ENCODE peak calls at places on chromosome 22, in four cellular contexts. E is activated T-helper 9 cell treated with anti-CD3 and anti-CD28 coated beads, Interleukin-2, amount 50 U/mL, for 16 hours; S is mesothelial cell of epicardium; Z is NCI-H1092. K is an unnamed sample.

GRCh38 chr22:50605349-50606074 is 4.9 kb downstream of the MAPK8IP2 start:
- DNase-seq in E (no peak), S (no peak), Z (no peak), K (no peak)

GRCh38 chr22:44667829-44668189 is 34.2 kb upstream of the PRR5 start:
- DNase-seq in E (peak), S (no peak), Z (no peak), K (no peak)

GRCh38 chr22:20312396-20313191 is 7.3 kb downstream of the DGCR6L start:
- DNase-seq in E (no peak), S (peak), Z (no peak), K (peak)

GRCh38 chr22:50737728-50738648 is at the start of gene ACR:
- DNase-seq in E (no peak), S (peak), Z (no peak), K (peak)

GRCh38 chr22:34296456-34296855 is 376.2 kb upstream of the LARGE1 start:
- DNase-seq in E (no peak), S (no peak), Z (no peak), K (no peak)

GRCh38 chr22:36182056-36182455 is 19.6 kb downstream of the APOL4 start:
- DNase-seq in E (no peak), S (no peak), Z (no peak), K (no peak)

GRCh38 chr22:26679003-26679629 is 21.7 kb downstream of the MIAT start:
- DNase-seq in E (peak), S (peak), Z (peak), K (no peak)

GRCh38 chr22:32473388-32473952 is 1.1 kb upstream of the FBXO7 start:
- DNase-seq in E (no peak), S (no peak), Z (peak), K (no peak)

GRCh38 chr22:30565341-30565740 is 9.1 kb downstream of the GAL3ST1 start:
- DNase-seq in E (no peak), S (no peak), Z (no peak), K (no peak)

GRCh38 chr22:31496735-31497146 is 405 bp downstream of the SFI1 start:
- DNase-seq in E (peak), S (no peak), Z (no peak), K (no peak)

GRCh38 chr22:20316217-20316843 is 3.5 kb downstream of the DGCR6L start:
- DNase-seq in E (no peak), S (peak), Z (no peak), K (peak)

GRCh38 chr22:50191041-50191740 is 5.5 kb downstream of the TRABD start:
- DNase-seq in E (peak), S (no peak), Z (no peak), K (no peak)

GRCh38 chr22:24981656-24982055 is 29.1 kb downstream of the KIAA1671 start:
- DNase-seq in E (no peak), S (no peak), Z (no peak), K (no peak)

GRCh38 chr22:47398491-47398890 is 636.0 kb downstream of the TBC1D22A start:
- DNase-seq in E (no peak), S (no peak), Z (no peak), K (no peak)

GRCh38 chr22:37154925-37155712 is 5.4 kb upstream of the IL2RB start:
- DNase-seq in E (no peak), S (no peak), Z (no peak), K (no peak)

GRCh38 chr22:30876221-30876751 is 92.3 kb downstream of the MORC2 start:
- DNase-seq in E (no peak), S (no peak), Z (no peak), K (no peak)